ENCODE peak calls at places on chromosome 10, in five cellular contexts. P is GM23248, Y is endothelial cell of umbilical vein, Q is GM23338, I is PC-9. U is an unnamed sample. For H3K27me3 and H3K79me2, the result is how much of the 10 kb centered on the place peaks cover.

GRCh38 chr10:58241346-58241745 is 26.3 kb downstream of the IPMK start:
- DNase-seq in I (no peak), P (peak), Y (no peak), Q (no peak), U (peak)

GRCh38 chr10:62050941-62051433 is 149.5 kb downstream of the ARID5B start:
- DNase-seq in Q (peak), P (peak), I (peak), Y (peak), U (peak)

GRCh38 chr10:63586048-63586447 is 64.8 kb downstream of the REEP3 start:
- DNase-seq in I (no peak), Q (no peak), Y (no peak), P (no peak), U (no peak)

GRCh38 chr10:48703776-48704555 is 19.3 kb downstream of the WDFY4 start:
- DNase-seq in P (no peak), Y (no peak), Q (no peak), I (no peak), U (no peak)

GRCh38 chr10:71819479-71819878 is 31.6 kb downstream of the PSAP start:
- DNase-seq in P (no peak), Y (no peak), I (no peak), Q (no peak), U (no peak)

GRCh38 chr10:44822993-44823392 is 88.1 kb upstream of the TMEM72 start:
- DNase-seq in Y (no peak), Q (no peak), I (no peak), P (no peak), U (no peak)

GRCh38 chr10:91340613-91341362 is 69.4 kb upstream of the HECTD2 start:
- DNase-seq in P (peak), Q (no peak), I (peak), Y (peak), U (peak)

GRCh38 chr10:132149261-132149660 is 37.5 kb upstream of the DPYSL4 start:
- DNase-seq in Y (no peak), Q (peak), I (no peak), P (peak), U (no peak)

GRCh38 chr10:36670616-36671402 is 454.6 kb upstream of the ANKRD30A start:
- DNase-seq in Q (no peak), Y (peak), P (peak), I (no peak), U (no peak)

GRCh38 chr10:101336382-101336781 is 17.6 kb upstream of the BTRC start:
- DNase-seq in Y (no peak), I (no peak), P (no peak), Q (no peak), U (no peak)
- H3K27me3 ChIP-seq in Y (under half), I (under half), P (under half), Q (under half), U (under half)

GRCh38 chr10:35327770-35328403 is 8.4 kb upstream of the CCNY start:
- DNase-seq in Q (peak), P (no peak), Y (no peak), I (no peak), U (no peak)
- H3K79me2 ChIP-seq in Q (under half), P (half or more), Y (half or more), I (half or more), U (half or more)

GRCh38 chr10:110499796-110500514 is 2.2 kb downstream of the DUSP5 start:
- DNase-seq in Y (peak), P (peak), Q (no peak), I (no peak), U (no peak)

GRCh38 chr10:110497438-110498086 is at the start of gene DUSP5:
- DNase-seq in P (peak), Q (peak), Y (peak), I (peak), U (peak)

GRCh38 chr10:110500515-110500905 is 2.8 kb downstream of the DUSP5 start:
- DNase-seq in Q (no peak), P (peak), Y (peak), I (peak), U (peak)

GRCh38 chr10:110498087-110498981 is 627 bp downstream of the DUSP5 start:
- DNase-seq in Y (peak), I (no peak), P (peak), Q (peak), U (peak)

GRCh38 chr10:110498982-110499795 is 1.5 kb downstream of the DUSP5 start:
- DNase-seq in Y (peak), Q (peak), P (peak), I (peak), U (peak)
- H3K27me3 ChIP-seq in Y (under half), Q (under half), P (under half), I (under half), U (under half)

DNA sequence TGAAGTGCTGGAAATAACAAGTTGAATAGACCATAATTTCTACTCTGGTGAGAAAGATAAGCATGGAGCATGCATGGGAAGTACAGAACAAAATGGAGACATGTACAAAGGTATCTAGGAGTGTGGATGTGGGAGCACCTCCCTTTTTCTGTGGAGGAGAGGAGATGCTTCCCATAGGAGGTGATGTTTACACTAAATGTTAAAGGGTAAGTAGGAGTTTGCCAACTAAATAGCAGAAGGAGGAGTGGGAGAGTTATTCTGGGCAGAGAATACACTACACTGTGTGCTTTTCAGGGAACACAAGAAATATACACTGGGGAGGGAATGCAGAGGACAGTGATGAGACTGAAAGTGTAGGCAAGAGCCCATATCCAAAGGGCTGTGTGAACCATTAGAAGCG is 21.1 kb upstream of the PANK1 start:
- DNase-seq in P (no peak), Q (no peak), Y (no peak), I (no peak), U (no peak)
- H3K79me2 ChIP-seq in P (under half), Q (under half), Y (under half), I (under half), U (under half)

DNA sequence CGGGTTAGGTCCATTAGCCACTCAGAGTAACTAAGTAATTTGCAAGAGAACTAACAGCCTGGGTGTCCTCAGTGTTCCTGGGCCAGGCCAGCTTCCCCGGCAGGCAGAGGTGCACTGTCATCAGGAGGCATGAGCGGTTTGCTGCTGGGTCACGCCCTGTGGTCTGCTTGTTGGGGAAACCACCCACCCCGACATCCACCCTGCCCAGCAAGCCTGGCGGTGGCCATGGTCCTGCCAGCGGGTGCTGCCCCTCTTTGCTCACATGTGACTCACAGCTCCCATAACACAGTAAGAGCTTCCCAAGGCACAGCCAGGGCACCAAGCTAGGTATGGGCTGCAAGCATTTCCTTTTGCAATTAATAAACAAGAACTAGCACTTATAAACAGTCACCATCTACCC is 75.9 kb downstream of the RGS10 start:
- DNase-seq in I (peak), Y (no peak), P (no peak), Q (no peak), U (no peak)
- H3K27me3 ChIP-seq in I (under half), Y (under half), P (under half), Q (under half), U (under half)

DNA sequence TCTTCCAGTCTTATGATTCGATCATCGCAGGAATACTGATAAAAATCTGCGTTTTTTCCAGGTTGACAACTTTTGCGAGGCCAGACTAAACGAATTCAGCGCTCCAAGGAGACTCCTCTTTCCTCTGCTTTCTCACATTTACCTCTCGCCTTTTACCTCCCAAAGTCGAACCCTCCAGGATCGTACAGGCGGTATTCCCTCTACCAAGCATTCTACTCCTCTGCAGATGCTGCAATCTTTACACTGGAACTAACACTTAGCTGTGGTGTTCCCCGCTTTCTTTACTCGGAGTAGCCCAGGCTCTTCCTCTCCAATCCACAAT is 449 bp downstream of the NUDT5 start:
- DNase-seq in P (no peak), Q (no peak), Y (no peak), I (no peak), U (no peak)
- H3K79me2 ChIP-seq in P (half or more), Q (half or more), Y (half or more), I (half or more), U (half or more)

GRCh38 chr10:100668001-100668400 is 77.4 kb upstream of the PAX2 start:
- DNase-seq in P (no peak), Q (no peak), I (no peak), Y (no peak), U (no peak)

GRCh38 chr10:100670368-100670767 is 75.0 kb upstream of the PAX2 start:
- DNase-seq in Y (no peak), Q (no peak), P (no peak), I (no peak), U (no peak)

GRCh38 chr10:100672199-100672598 is 73.2 kb upstream of the PAX2 start:
- DNase-seq in Y (no peak), I (no peak), Q (no peak), P (no peak), U (no peak)

GRCh38 chr10:100669616-100670015 is 75.8 kb upstream of the PAX2 start:
- DNase-seq in I (no peak), P (no peak), Q (no peak), Y (no peak), U (no peak)

GRCh38 chr10:100670828-100671479 is 74.4 kb upstream of the PAX2 start:
- DNase-seq in Y (no peak), Q (peak), I (no peak), P (peak), U (no peak)
- H3K27me3 ChIP-seq in Y (under half), Q (half or more), I (under half), P (half or more), U (under half)